ENCODE peak calls at places on chromosomes 13 and 19, in ten cellular contexts. S is GM12865; D is CD8-positive, alpha-beta T cell; Z is cardiac muscle cell; N is tibial nerve; A is ovary; P is nephron progenitor cell; G is activated CD8-positive, alpha-beta T cell treated with anti-CD3 and anti-CD28 coated beads for 36 hours; C is adrenal gland; H is glutamatergic neuron. L is an unnamed sample.

GRCh38 chr13:52800856-52801255 is 47.6 kb downstream of the PCDH8 start:
- DNase-seq in S (no peak), D (no peak), Z (no peak), N (no peak), A (no peak), P (no peak), G (no peak), C (no peak), H (no peak), L (no peak)

GRCh38 chr19:41877490-41877876 is 404 bp downstream of the CD79A start:
- DNase-seq in S (peak), D (no peak), Z (no peak), N (no peak), A (no peak), P (no peak), G (peak), C (no peak), H (no peak), L (no peak)

GRCh38 chr19:41753936-41754529 is 1.3 kb upstream of the CEACAM6 start:
- DNase-seq in S (peak), D (peak), Z (no peak), N (peak), A (no peak), P (peak), G (peak), C (peak), H (peak), L (peak)

GRCh38 chr13:112066624-112067004 is 335 bp upstream of the SOX1 start:
- DNase-seq in S (no peak), D (peak), Z (peak), N (no peak), A (no peak), P (peak), G (peak), C (peak), H (peak), L (no peak)

GRCh38 chr13:92806215-92806614 is 420.4 kb upstream of the GPC6 start:
- DNase-seq in S (peak), D (no peak), Z (no peak), N (no peak), A (no peak), P (no peak), G (no peak), C (peak), H (no peak), L (no peak)

GRCh38 chr19:8396563-8397203 is 6.5 kb downstream of the RAB11B start:
- DNase-seq in S (peak), D (peak), Z (peak), N (peak), A (peak), P (peak), G (peak), C (peak), H (peak), L (peak)

GRCh38 chr13:98495627-98496238 is 81.2 kb downstream of the STK24 start:
- DNase-seq in S (no peak), D (no peak), Z (no peak), N (no peak), A (no peak), P (no peak), G (no peak), C (no peak), H (no peak), L (no peak)

GRCh38 chr13:27353166-27353583 is 71.2 kb upstream of the GTF3A start:
- DNase-seq in S (peak), D (no peak), Z (no peak), N (no peak), A (no peak), P (no peak), G (peak), C (no peak), H (no peak), L (peak)

GRCh38 chr13:76903544-76904162 is 17.4 kb upstream of the KCTD12 start:
- DNase-seq in S (peak), D (peak), Z (peak), N (peak), A (peak), P (peak), G (peak), C (peak), H (peak), L (peak)

GRCh38 chr13:35780613-35781012 is 304.1 kb upstream of the MAB21L1 start:
- DNase-seq in S (no peak), D (no peak), Z (no peak), N (no peak), A (no peak), P (no peak), G (no peak), C (no peak), H (no peak), L (no peak)

GRCh38 chr13:68185767-68186166 is 955.6 kb upstream of the PCDH9 start:
- DNase-seq in S (no peak), D (no peak), Z (no peak), N (no peak), A (no peak), P (no peak), G (no peak), C (no peak), H (no peak), L (no peak)

GRCh38 chr13:90591260-90591926 is 756.1 kb upstream of the MIR17HG start:
- DNase-seq in S (no peak), D (no peak), Z (no peak), N (no peak), A (no peak), P (no peak), G (no peak), C (no peak), H (no peak), L (no peak)

GRCh38 chr19:54023191-54023590 is 31.8 kb downstream of the CACNG6 start:
- DNase-seq in S (no peak), D (no peak), Z (no peak), N (no peak), A (no peak), P (no peak), G (no peak), C (no peak), H (no peak), L (no peak)

GRCh38 chr13:111912991-111913781 is 153.8 kb upstream of the SOX1 start:
- DNase-seq in S (no peak), D (no peak), Z (peak), N (no peak), A (peak), P (peak), G (no peak), C (no peak), H (no peak), L (no peak)

GRCh38 chr19:14661372-14661924 is 13.2 kb downstream of the ADGRE3 start:
- DNase-seq in S (no peak), D (no peak), Z (no peak), N (no peak), A (no peak), P (no peak), G (no peak), C (peak), H (no peak), L (no peak)

GRCh38 chr13:49528161-49528560 is 32.4 kb downstream of the PHF11 start:
- DNase-seq in S (no peak), D (no peak), Z (no peak), N (no peak), A (no peak), P (no peak), G (no peak), C (no peak), H (no peak), L (no peak)

GRCh38 chr19:7681336-7682174 is 922 bp downstream of the TRAPPC5 start:
- DNase-seq in S (peak), D (peak), Z (peak), N (peak), A (peak), P (peak), G (peak), C (peak), H (peak), L (peak)

GRCh38 chr19:11377237-11377636 is 2.8 kb downstream of the SWSAP1 start:
- DNase-seq in S (peak), D (no peak), Z (no peak), N (peak), A (no peak), P (no peak), G (peak), C (peak), H (no peak), L (peak)

GRCh38 chr19:46115396-46116109 is 8.9 kb downstream of the IGFL3 start:
- DNase-seq in S (peak), D (no peak), Z (no peak), N (no peak), A (no peak), P (no peak), G (peak), C (no peak), H (no peak), L (peak)

GRCh38 chr13:32911506-32911905 is 104.7 kb upstream of the KL start:
- DNase-seq in S (peak), D (no peak), Z (peak), N (no peak), A (no peak), P (peak), G (peak), C (peak), H (no peak), L (peak)

GRCh38 chr13:51950722-51951121 is 60.5 kb downstream of the ATP7B start:
- DNase-seq in S (no peak), D (no peak), Z (no peak), N (no peak), A (no peak), P (no peak), G (peak), C (no peak), H (no peak), L (no peak)

GRCh38 chr13:34360702-34361101 is 542.8 kb downstream of the RFC3 start:
- DNase-seq in S (no peak), D (no peak), Z (no peak), N (no peak), A (no peak), P (no peak), G (no peak), C (no peak), H (no peak), L (no peak)

GRCh38 chr13:94967183-94968039 is 255.1 kb upstream of the SOX21 start:
- DNase-seq in S (peak), D (no peak), Z (peak), N (no peak), A (peak), P (peak), G (peak), C (no peak), H (peak), L (peak)

DNA sequence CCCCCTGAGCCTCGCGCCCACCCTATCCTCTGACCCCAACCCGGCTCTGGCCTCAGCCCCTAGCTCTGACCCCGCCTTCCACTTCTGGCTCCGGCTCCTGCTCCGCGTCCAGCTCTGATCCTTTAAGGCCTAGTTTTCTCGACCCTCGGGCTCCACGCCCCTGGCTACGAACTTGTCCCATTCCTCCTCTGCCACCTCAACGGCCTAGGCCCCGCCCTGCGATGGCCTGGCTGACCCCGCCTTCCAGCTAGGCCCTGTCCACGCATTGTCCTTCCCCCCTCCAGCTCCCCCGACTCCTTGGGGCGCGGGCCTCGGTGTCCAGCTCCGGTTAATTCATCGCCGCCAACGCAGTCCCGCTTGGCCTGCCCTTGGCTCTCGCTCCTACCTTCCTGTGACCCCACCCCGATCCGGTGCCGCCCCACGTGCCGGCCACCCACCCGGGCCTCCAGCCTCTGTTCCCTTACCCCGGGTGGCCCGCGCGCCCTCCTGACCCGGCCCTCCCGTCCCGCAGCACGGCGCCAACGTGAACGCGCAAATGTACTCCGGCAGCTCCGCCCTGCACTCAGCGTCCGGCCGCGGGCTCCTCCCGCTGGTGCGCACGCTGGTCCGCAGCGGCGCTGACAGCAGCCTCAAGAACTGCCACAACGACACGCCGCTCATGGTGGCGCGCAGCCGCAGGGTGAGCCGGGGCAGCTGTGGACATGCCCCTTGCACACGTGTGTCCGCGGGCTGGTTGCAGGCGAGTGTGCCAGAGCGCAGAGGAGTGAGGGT is 9.4 kb downstream of the BCL3 start:
- DNase-seq in S (no peak), D (no peak), Z (peak), N (peak), A (peak), P (peak), G (no peak), C (peak), H (peak), L (no peak)
- TF ChIP-seq CTCF in S (no peak), D (no peak), Z (peak), N (no peak), A (no peak), P (no peak), G (no peak), C (no peak), H (no peak), L (no peak)

GRCh38 chr19:3238066-3238561 is 13.7 kb downstream of the CELF5 start:
- DNase-seq in S (no peak), D (no peak), Z (no peak), N (no peak), A (no peak), P (no peak), G (no peak), C (no peak), H (no peak), L (no peak)
- TF ChIP-seq CTCF in S (no peak), D (no peak), Z (no peak), N (no peak), A (no peak), P (no peak), G (no peak), C (no peak), H (no peak), L (no peak)

GRCh38 chr19:35100588-35101533 is 14.8 kb upstream of the FXYD3 start:
- DNase-seq in S (no peak), D (no peak), Z (no peak), N (no peak), A (no peak), P (no peak), G (no peak), C (no peak), H (no peak), L (no peak)
- TF ChIP-seq CTCF in S (no peak), D (no peak), Z (no peak), N (no peak), A (no peak), P (no peak), G (no peak), C (no peak), H (no peak), L (no peak)

GRCh38 chr19:18735324-18735723 is 51.8 kb downstream of the CRTC1 start:
- DNase-seq in S (no peak), D (no peak), Z (no peak), N (no peak), A (no peak), P (no peak), G (no peak), C (no peak), H (peak), L (no peak)

GRCh38 chr19:18735752-18736151 is 52.3 kb downstream of the CRTC1 start:
- DNase-seq in S (no peak), D (no peak), Z (no peak), N (no peak), A (no peak), P (no peak), G (no peak), C (no peak), H (no peak), L (no peak)

GRCh38 chr19:18731562-18732008 is 48.1 kb downstream of the CRTC1 start:
- DNase-seq in S (no peak), D (no peak), Z (no peak), N (no peak), A (peak), P (no peak), G (no peak), C (no peak), H (no peak), L (no peak)

GRCh38 chr19:18730885-18731513 is 47.5 kb downstream of the CRTC1 start:
- DNase-seq in S (no peak), D (no peak), Z (no peak), N (no peak), A (no peak), P (no peak), G (no peak), C (no peak), H (no peak), L (no peak)

DNA sequence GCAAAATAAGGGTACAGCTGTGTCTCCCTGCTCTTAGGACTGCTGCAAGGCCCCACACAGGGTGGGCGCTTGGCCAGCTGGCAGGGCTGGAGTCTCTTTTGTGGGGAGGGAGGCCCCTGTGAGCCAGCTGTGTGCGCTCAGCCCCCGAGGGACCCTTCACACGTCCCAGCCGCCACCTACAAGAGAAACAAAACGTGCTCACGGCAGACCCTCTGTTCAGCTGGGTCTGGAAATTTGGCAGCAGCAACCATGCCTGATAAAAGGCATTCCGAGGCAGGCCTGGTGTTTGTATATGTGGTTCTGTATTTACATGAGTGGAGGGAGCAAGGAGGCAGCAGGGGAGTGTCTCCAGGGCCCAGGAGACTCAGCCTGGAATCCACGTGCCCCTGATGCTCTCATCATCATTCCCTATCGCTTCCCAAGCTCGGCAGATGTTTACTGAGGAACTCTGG is 49.7 kb downstream of the CRTC1 start:
- DNase-seq in S (no peak), D (no peak), Z (no peak), N (peak), A (peak), P (no peak), G (no peak), C (no peak), H (peak), L (no peak)
- TF ChIP-seq CTCF in S (no peak), D (no peak), Z (no peak), N (no peak), A (no peak), P (no peak), G (no peak), C (no peak), H (no peak), L (no peak)